ENCODE peak calls at places on chromosomes 2 and 18, in ten cellular contexts. One of them, this sample, is unnamed.

GRCh38 chr2:240856151-240856980 is 12.3 kb upstream of the AGXT start:
- DNase-seq in activated naive CD8-positive, alpha-beta T cell treated with anti-CD3 and anti-CD28 coated beads, Interleukin-2, amount 50 U/mL, for 24 hours: no peak
- DNase-seq in SK-N-DZ: no peak
- DNase-seq in CD14-positive monocyte: no peak
- DNase-seq in Peyer's patch: no peak
- DNase-seq in iPS-NIHi11: peak
- DNase-seq in fibroblast of villous mesenchyme: no peak
- DNase-seq in Right ventricle myocardium inferior: no peak
- DNase-seq in mesothelial cell of epicardium: no peak
- DNase-seq in activated CD8-positive, alpha-beta memory T cell treated with anti-CD3 and anti-CD28 coated beads, Interleukin-2, amount 50 U/mL, for 4 hours: no peak
- DNase-seq in this sample: no peak

GRCh38 chr2:97748397-97748796 is 35.0 kb downstream of the ZAP70 start:
- DNase-seq in activated naive CD8-positive, alpha-beta T cell treated with anti-CD3 and anti-CD28 coated beads, Interleukin-2, amount 50 U/mL, for 24 hours: peak
- DNase-seq in SK-N-DZ: peak
- DNase-seq in CD14-positive monocyte: no peak
- DNase-seq in Peyer's patch: peak
- DNase-seq in iPS-NIHi11: peak
- DNase-seq in fibroblast of villous mesenchyme: no peak
- DNase-seq in Right ventricle myocardium inferior: no peak
- DNase-seq in mesothelial cell of epicardium: no peak
- DNase-seq in activated CD8-positive, alpha-beta memory T cell treated with anti-CD3 and anti-CD28 coated beads, Interleukin-2, amount 50 U/mL, for 4 hours: peak
- DNase-seq in this sample: peak

GRCh38 chr18:29840101-29840500 is 1202.4 kb downstream of the DSC3 start:
- DNase-seq in activated naive CD8-positive, alpha-beta T cell treated with anti-CD3 and anti-CD28 coated beads, Interleukin-2, amount 50 U/mL, for 24 hours: no peak
- DNase-seq in SK-N-DZ: no peak
- DNase-seq in CD14-positive monocyte: no peak
- DNase-seq in Peyer's patch: no peak
- DNase-seq in iPS-NIHi11: no peak
- DNase-seq in fibroblast of villous mesenchyme: peak
- DNase-seq in Right ventricle myocardium inferior: no peak
- DNase-seq in mesothelial cell of epicardium: no peak
- DNase-seq in activated CD8-positive, alpha-beta memory T cell treated with anti-CD3 and anti-CD28 coated beads, Interleukin-2, amount 50 U/mL, for 4 hours: no peak
- DNase-seq in this sample: no peak

GRCh38 chr18:45467307-45467706 is 148.0 kb upstream of the SLC14A2 start:
- DNase-seq in activated naive CD8-positive, alpha-beta T cell treated with anti-CD3 and anti-CD28 coated beads, Interleukin-2, amount 50 U/mL, for 24 hours: no peak
- DNase-seq in SK-N-DZ: no peak
- DNase-seq in CD14-positive monocyte: no peak
- DNase-seq in Peyer's patch: no peak
- DNase-seq in iPS-NIHi11: no peak
- DNase-seq in fibroblast of villous mesenchyme: no peak
- DNase-seq in Right ventricle myocardium inferior: no peak
- DNase-seq in mesothelial cell of epicardium: no peak
- DNase-seq in activated CD8-positive, alpha-beta memory T cell treated with anti-CD3 and anti-CD28 coated beads, Interleukin-2, amount 50 U/mL, for 4 hours: no peak
- DNase-seq in this sample: no peak

GRCh38 chr18:48774941-48775340 is 175.8 kb downstream of the SMAD7 start:
- DNase-seq in activated naive CD8-positive, alpha-beta T cell treated with anti-CD3 and anti-CD28 coated beads, Interleukin-2, amount 50 U/mL, for 24 hours: no peak
- DNase-seq in SK-N-DZ: no peak
- DNase-seq in CD14-positive monocyte: no peak
- DNase-seq in Peyer's patch: no peak
- DNase-seq in iPS-NIHi11: no peak
- DNase-seq in fibroblast of villous mesenchyme: no peak
- DNase-seq in Right ventricle myocardium inferior: no peak
- DNase-seq in mesothelial cell of epicardium: no peak
- DNase-seq in activated CD8-positive, alpha-beta memory T cell treated with anti-CD3 and anti-CD28 coated beads, Interleukin-2, amount 50 U/mL, for 4 hours: no peak
- DNase-seq in this sample: no peak

GRCh38 chr2:30582521-30582920 is 135.5 kb downstream of the LCLAT1 start:
- DNase-seq in activated naive CD8-positive, alpha-beta T cell treated with anti-CD3 and anti-CD28 coated beads, Interleukin-2, amount 50 U/mL, for 24 hours: no peak
- DNase-seq in SK-N-DZ: no peak
- DNase-seq in CD14-positive monocyte: no peak
- DNase-seq in Peyer's patch: no peak
- DNase-seq in iPS-NIHi11: no peak
- DNase-seq in fibroblast of villous mesenchyme: no peak
- DNase-seq in Right ventricle myocardium inferior: no peak
- DNase-seq in mesothelial cell of epicardium: no peak
- DNase-seq in activated CD8-positive, alpha-beta memory T cell treated with anti-CD3 and anti-CD28 coated beads, Interleukin-2, amount 50 U/mL, for 4 hours: no peak
- DNase-seq in this sample: no peak

GRCh38 chr2:60433021-60433596 is 120.3 kb downstream of the BCL11A start:
- DNase-seq in activated naive CD8-positive, alpha-beta T cell treated with anti-CD3 and anti-CD28 coated beads, Interleukin-2, amount 50 U/mL, for 24 hours: no peak
- DNase-seq in SK-N-DZ: no peak
- DNase-seq in CD14-positive monocyte: no peak
- DNase-seq in Peyer's patch: no peak
- DNase-seq in iPS-NIHi11: no peak
- DNase-seq in fibroblast of villous mesenchyme: no peak
- DNase-seq in Right ventricle myocardium inferior: no peak
- DNase-seq in mesothelial cell of epicardium: no peak
- DNase-seq in activated CD8-positive, alpha-beta memory T cell treated with anti-CD3 and anti-CD28 coated beads, Interleukin-2, amount 50 U/mL, for 4 hours: no peak
- DNase-seq in this sample: no peak

GRCh38 chr18:41532344-41533086 is 422.5 kb upstream of the PIK3C3 start:
- DNase-seq in activated naive CD8-positive, alpha-beta T cell treated with anti-CD3 and anti-CD28 coated beads, Interleukin-2, amount 50 U/mL, for 24 hours: no peak
- DNase-seq in SK-N-DZ: peak
- DNase-seq in CD14-positive monocyte: no peak
- DNase-seq in Peyer's patch: no peak
- DNase-seq in iPS-NIHi11: peak
- DNase-seq in fibroblast of villous mesenchyme: no peak
- DNase-seq in Right ventricle myocardium inferior: no peak
- DNase-seq in mesothelial cell of epicardium: no peak
- DNase-seq in activated CD8-positive, alpha-beta memory T cell treated with anti-CD3 and anti-CD28 coated beads, Interleukin-2, amount 50 U/mL, for 4 hours: no peak
- DNase-seq in this sample: no peak

GRCh38 chr18:79537758-79538157 is 141.8 kb upstream of the CTDP1 start:
- DNase-seq in activated naive CD8-positive, alpha-beta T cell treated with anti-CD3 and anti-CD28 coated beads, Interleukin-2, amount 50 U/mL, for 24 hours: no peak
- DNase-seq in SK-N-DZ: no peak
- DNase-seq in CD14-positive monocyte: peak
- DNase-seq in Peyer's patch: no peak
- DNase-seq in iPS-NIHi11: no peak
- DNase-seq in fibroblast of villous mesenchyme: no peak
- DNase-seq in Right ventricle myocardium inferior: no peak
- DNase-seq in mesothelial cell of epicardium: no peak
- DNase-seq in activated CD8-positive, alpha-beta memory T cell treated with anti-CD3 and anti-CD28 coated beads, Interleukin-2, amount 50 U/mL, for 4 hours: no peak
- DNase-seq in this sample: no peak

GRCh38 chr2:57376985-57377384 is 669.6 kb upstream of the VRK2 start:
- DNase-seq in activated naive CD8-positive, alpha-beta T cell treated with anti-CD3 and anti-CD28 coated beads, Interleukin-2, amount 50 U/mL, for 24 hours: no peak
- DNase-seq in SK-N-DZ: no peak
- DNase-seq in CD14-positive monocyte: no peak
- DNase-seq in Peyer's patch: no peak
- DNase-seq in iPS-NIHi11: peak
- DNase-seq in fibroblast of villous mesenchyme: peak
- DNase-seq in Right ventricle myocardium inferior: no peak
- DNase-seq in mesothelial cell of epicardium: no peak
- DNase-seq in activated CD8-positive, alpha-beta memory T cell treated with anti-CD3 and anti-CD28 coated beads, Interleukin-2, amount 50 U/mL, for 4 hours: no peak
- DNase-seq in this sample: no peak

GRCh38 chr2:45210466-45211195 is 201.4 kb upstream of the SIX2 start:
- DNase-seq in activated naive CD8-positive, alpha-beta T cell treated with anti-CD3 and anti-CD28 coated beads, Interleukin-2, amount 50 U/mL, for 24 hours: no peak
- DNase-seq in SK-N-DZ: no peak
- DNase-seq in CD14-positive monocyte: no peak
- DNase-seq in Peyer's patch: no peak
- DNase-seq in iPS-NIHi11: no peak
- DNase-seq in fibroblast of villous mesenchyme: no peak
- DNase-seq in Right ventricle myocardium inferior: no peak
- DNase-seq in mesothelial cell of epicardium: no peak
- DNase-seq in activated CD8-positive, alpha-beta memory T cell treated with anti-CD3 and anti-CD28 coated beads, Interleukin-2, amount 50 U/mL, for 4 hours: no peak
- DNase-seq in this sample: no peak

GRCh38 chr2:191167766-191168165 is 17.0 kb upstream of the STAT4 start:
- DNase-seq in activated naive CD8-positive, alpha-beta T cell treated with anti-CD3 and anti-CD28 coated beads, Interleukin-2, amount 50 U/mL, for 24 hours: no peak
- DNase-seq in SK-N-DZ: no peak
- DNase-seq in CD14-positive monocyte: no peak
- DNase-seq in Peyer's patch: no peak
- DNase-seq in iPS-NIHi11: no peak
- DNase-seq in fibroblast of villous mesenchyme: peak
- DNase-seq in Right ventricle myocardium inferior: no peak
- DNase-seq in mesothelial cell of epicardium: no peak
- DNase-seq in activated CD8-positive, alpha-beta memory T cell treated with anti-CD3 and anti-CD28 coated beads, Interleukin-2, amount 50 U/mL, for 4 hours: no peak
- DNase-seq in this sample: no peak

GRCh38 chr2:95121495-95122196 is at the start of gene MRPS5:
- DNase-seq in activated naive CD8-positive, alpha-beta T cell treated with anti-CD3 and anti-CD28 coated beads, Interleukin-2, amount 50 U/mL, for 24 hours: peak
- DNase-seq in SK-N-DZ: peak
- DNase-seq in CD14-positive monocyte: peak
- DNase-seq in Peyer's patch: peak
- DNase-seq in iPS-NIHi11: peak
- DNase-seq in fibroblast of villous mesenchyme: peak
- DNase-seq in Right ventricle myocardium inferior: peak
- DNase-seq in mesothelial cell of epicardium: peak
- DNase-seq in activated CD8-positive, alpha-beta memory T cell treated with anti-CD3 and anti-CD28 coated beads, Interleukin-2, amount 50 U/mL, for 4 hours: peak
- DNase-seq in this sample: peak

GRCh38 chr2:150643106-150643730 is 155.8 kb upstream of the RND3 start:
- DNase-seq in activated naive CD8-positive, alpha-beta T cell treated with anti-CD3 and anti-CD28 coated beads, Interleukin-2, amount 50 U/mL, for 24 hours: no peak
- DNase-seq in SK-N-DZ: no peak
- DNase-seq in CD14-positive monocyte: no peak
- DNase-seq in Peyer's patch: no peak
- DNase-seq in iPS-NIHi11: no peak
- DNase-seq in fibroblast of villous mesenchyme: no peak
- DNase-seq in Right ventricle myocardium inferior: no peak
- DNase-seq in mesothelial cell of epicardium: no peak
- DNase-seq in activated CD8-positive, alpha-beta memory T cell treated with anti-CD3 and anti-CD28 coated beads, Interleukin-2, amount 50 U/mL, for 4 hours: no peak
- DNase-seq in this sample: no peak

GRCh38 chr2:193907561-193907960 is 1712.8 kb upstream of the TMEFF2 start:
- DNase-seq in activated naive CD8-positive, alpha-beta T cell treated with anti-CD3 and anti-CD28 coated beads, Interleukin-2, amount 50 U/mL, for 24 hours: no peak
- DNase-seq in SK-N-DZ: no peak
- DNase-seq in CD14-positive monocyte: no peak
- DNase-seq in Peyer's patch: no peak
- DNase-seq in iPS-NIHi11: no peak
- DNase-seq in fibroblast of villous mesenchyme: no peak
- DNase-seq in Right ventricle myocardium inferior: no peak
- DNase-seq in mesothelial cell of epicardium: no peak
- DNase-seq in activated CD8-positive, alpha-beta memory T cell treated with anti-CD3 and anti-CD28 coated beads, Interleukin-2, amount 50 U/mL, for 4 hours: no peak
- DNase-seq in this sample: no peak

GRCh38 chr2:23520256-23520655 is 135.3 kb downstream of the KLHL29 start:
- DNase-seq in activated naive CD8-positive, alpha-beta T cell treated with anti-CD3 and anti-CD28 coated beads, Interleukin-2, amount 50 U/mL, for 24 hours: no peak
- DNase-seq in SK-N-DZ: no peak
- DNase-seq in CD14-positive monocyte: no peak
- DNase-seq in Peyer's patch: no peak
- DNase-seq in iPS-NIHi11: peak
- DNase-seq in fibroblast of villous mesenchyme: no peak
- DNase-seq in Right ventricle myocardium inferior: no peak
- DNase-seq in mesothelial cell of epicardium: no peak
- DNase-seq in activated CD8-positive, alpha-beta memory T cell treated with anti-CD3 and anti-CD28 coated beads, Interleukin-2, amount 50 U/mL, for 4 hours: no peak
- DNase-seq in this sample: peak

GRCh38 chr2:170155723-170156253 is 22.2 kb upstream of the MYO3B start:
- DNase-seq in activated naive CD8-positive, alpha-beta T cell treated with anti-CD3 and anti-CD28 coated beads, Interleukin-2, amount 50 U/mL, for 24 hours: no peak
- DNase-seq in SK-N-DZ: no peak
- DNase-seq in CD14-positive monocyte: no peak
- DNase-seq in Peyer's patch: no peak
- DNase-seq in iPS-NIHi11: no peak
- DNase-seq in fibroblast of villous mesenchyme: no peak
- DNase-seq in Right ventricle myocardium inferior: no peak
- DNase-seq in mesothelial cell of epicardium: no peak
- DNase-seq in activated CD8-positive, alpha-beta memory T cell treated with anti-CD3 and anti-CD28 coated beads, Interleukin-2, amount 50 U/mL, for 4 hours: no peak
- DNase-seq in this sample: no peak

GRCh38 chr18:42792731-42793130 is 322.8 kb downstream of the RIT2 start:
- DNase-seq in activated naive CD8-positive, alpha-beta T cell treated with anti-CD3 and anti-CD28 coated beads, Interleukin-2, amount 50 U/mL, for 24 hours: no peak
- DNase-seq in SK-N-DZ: no peak
- DNase-seq in CD14-positive monocyte: no peak
- DNase-seq in Peyer's patch: no peak
- DNase-seq in iPS-NIHi11: no peak
- DNase-seq in fibroblast of villous mesenchyme: no peak
- DNase-seq in Right ventricle myocardium inferior: no peak
- DNase-seq in mesothelial cell of epicardium: no peak
- DNase-seq in activated CD8-positive, alpha-beta memory T cell treated with anti-CD3 and anti-CD28 coated beads, Interleukin-2, amount 50 U/mL, for 4 hours: no peak
- DNase-seq in this sample: no peak

GRCh38 chr2:6881036-6881435 is 3.5 kb downstream of the RSAD2 start:
- DNase-seq in activated naive CD8-positive, alpha-beta T cell treated with anti-CD3 and anti-CD28 coated beads, Interleukin-2, amount 50 U/mL, for 24 hours: no peak
- DNase-seq in SK-N-DZ: no peak
- DNase-seq in CD14-positive monocyte: no peak
- DNase-seq in Peyer's patch: no peak
- DNase-seq in iPS-NIHi11: no peak
- DNase-seq in fibroblast of villous mesenchyme: no peak
- DNase-seq in Right ventricle myocardium inferior: no peak
- DNase-seq in mesothelial cell of epicardium: no peak
- DNase-seq in activated CD8-positive, alpha-beta memory T cell treated with anti-CD3 and anti-CD28 coated beads, Interleukin-2, amount 50 U/mL, for 4 hours: no peak
- DNase-seq in this sample: no peak

GRCh38 chr18:12597775-12598174 is 60.1 kb downstream of the SPIRE1 start:
- DNase-seq in activated naive CD8-positive, alpha-beta T cell treated with anti-CD3 and anti-CD28 coated beads, Interleukin-2, amount 50 U/mL, for 24 hours: no peak
- DNase-seq in SK-N-DZ: no peak
- DNase-seq in CD14-positive monocyte: no peak
- DNase-seq in Peyer's patch: no peak
- DNase-seq in iPS-NIHi11: no peak
- DNase-seq in fibroblast of villous mesenchyme: peak
- DNase-seq in Right ventricle myocardium inferior: no peak
- DNase-seq in mesothelial cell of epicardium: no peak
- DNase-seq in activated CD8-positive, alpha-beta memory T cell treated with anti-CD3 and anti-CD28 coated beads, Interleukin-2, amount 50 U/mL, for 4 hours: no peak
- DNase-seq in this sample: no peak

GRCh38 chr18:44700652-44701051 is 20.0 kb downstream of the SETBP1 start:
- DNase-seq in activated naive CD8-positive, alpha-beta T cell treated with anti-CD3 and anti-CD28 coated beads, Interleukin-2, amount 50 U/mL, for 24 hours: no peak
- DNase-seq in SK-N-DZ: no peak
- DNase-seq in CD14-positive monocyte: no peak
- DNase-seq in Peyer's patch: no peak
- DNase-seq in iPS-NIHi11: no peak
- DNase-seq in fibroblast of villous mesenchyme: peak
- DNase-seq in Right ventricle myocardium inferior: no peak
- DNase-seq in mesothelial cell of epicardium: no peak
- DNase-seq in activated CD8-positive, alpha-beta memory T cell treated with anti-CD3 and anti-CD28 coated beads, Interleukin-2, amount 50 U/mL, for 4 hours: peak
- DNase-seq in this sample: no peak

GRCh38 chr2:168796090-168796577 is 6.3 kb upstream of the NOSTRIN start:
- DNase-seq in activated naive CD8-positive, alpha-beta T cell treated with anti-CD3 and anti-CD28 coated beads, Interleukin-2, amount 50 U/mL, for 24 hours: no peak
- DNase-seq in SK-N-DZ: no peak
- DNase-seq in CD14-positive monocyte: no peak
- DNase-seq in Peyer's patch: no peak
- DNase-seq in iPS-NIHi11: no peak
- DNase-seq in fibroblast of villous mesenchyme: no peak
- DNase-seq in Right ventricle myocardium inferior: no peak
- DNase-seq in mesothelial cell of epicardium: no peak
- DNase-seq in activated CD8-positive, alpha-beta memory T cell treated with anti-CD3 and anti-CD28 coated beads, Interleukin-2, amount 50 U/mL, for 4 hours: no peak
- DNase-seq in this sample: no peak

GRCh38 chr2:111975819-111976218 is 77.4 kb downstream of the MERTK start:
- DNase-seq in activated naive CD8-positive, alpha-beta T cell treated with anti-CD3 and anti-CD28 coated beads, Interleukin-2, amount 50 U/mL, for 24 hours: no peak
- DNase-seq in SK-N-DZ: no peak
- DNase-seq in CD14-positive monocyte: no peak
- DNase-seq in Peyer's patch: no peak
- DNase-seq in iPS-NIHi11: no peak
- DNase-seq in fibroblast of villous mesenchyme: no peak
- DNase-seq in Right ventricle myocardium inferior: no peak
- DNase-seq in mesothelial cell of epicardium: no peak
- DNase-seq in activated CD8-positive, alpha-beta memory T cell treated with anti-CD3 and anti-CD28 coated beads, Interleukin-2, amount 50 U/mL, for 4 hours: no peak
- DNase-seq in this sample: no peak

GRCh38 chr2:205352593-205352992 is 329.7 kb upstream of the NRP2 start:
- DNase-seq in activated naive CD8-positive, alpha-beta T cell treated with anti-CD3 and anti-CD28 coated beads, Interleukin-2, amount 50 U/mL, for 24 hours: no peak
- DNase-seq in SK-N-DZ: peak
- DNase-seq in CD14-positive monocyte: no peak
- DNase-seq in Peyer's patch: no peak
- DNase-seq in iPS-NIHi11: no peak
- DNase-seq in fibroblast of villous mesenchyme: peak
- DNase-seq in Right ventricle myocardium inferior: no peak
- DNase-seq in mesothelial cell of epicardium: no peak
- DNase-seq in activated CD8-positive, alpha-beta memory T cell treated with anti-CD3 and anti-CD28 coated beads, Interleukin-2, amount 50 U/mL, for 4 hours: no peak
- DNase-seq in this sample: no peak

GRCh38 chr2:138324068-138324771 is 177.3 kb upstream of the SPOPL start:
- DNase-seq in activated naive CD8-positive, alpha-beta T cell treated with anti-CD3 and anti-CD28 coated beads, Interleukin-2, amount 50 U/mL, for 24 hours: no peak
- DNase-seq in SK-N-DZ: no peak
- DNase-seq in CD14-positive monocyte: no peak
- DNase-seq in Peyer's patch: no peak
- DNase-seq in iPS-NIHi11: no peak
- DNase-seq in fibroblast of villous mesenchyme: no peak
- DNase-seq in Right ventricle myocardium inferior: no peak
- DNase-seq in mesothelial cell of epicardium: no peak
- DNase-seq in activated CD8-positive, alpha-beta memory T cell treated with anti-CD3 and anti-CD28 coated beads, Interleukin-2, amount 50 U/mL, for 4 hours: no peak
- DNase-seq in this sample: no peak

GRCh38 chr2:150483532-150483931 is 3.9 kb downstream of the RND3 start:
- DNase-seq in activated naive CD8-positive, alpha-beta T cell treated with anti-CD3 and anti-CD28 coated beads, Interleukin-2, amount 50 U/mL, for 24 hours: no peak
- DNase-seq in SK-N-DZ: no peak
- DNase-seq in CD14-positive monocyte: no peak
- DNase-seq in Peyer's patch: no peak
- DNase-seq in iPS-NIHi11: no peak
- DNase-seq in fibroblast of villous mesenchyme: no peak
- DNase-seq in Right ventricle myocardium inferior: no peak
- DNase-seq in mesothelial cell of epicardium: no peak
- DNase-seq in activated CD8-positive, alpha-beta memory T cell treated with anti-CD3 and anti-CD28 coated beads, Interleukin-2, amount 50 U/mL, for 4 hours: no peak
- DNase-seq in this sample: no peak

GRCh38 chr2:109341363-109341762 is 212.4 kb downstream of the SH3RF3 start:
- DNase-seq in activated naive CD8-positive, alpha-beta T cell treated with anti-CD3 and anti-CD28 coated beads, Interleukin-2, amount 50 U/mL, for 24 hours: no peak
- DNase-seq in SK-N-DZ: no peak
- DNase-seq in CD14-positive monocyte: no peak
- DNase-seq in Peyer's patch: no peak
- DNase-seq in iPS-NIHi11: no peak
- DNase-seq in fibroblast of villous mesenchyme: no peak
- DNase-seq in Right ventricle myocardium inferior: no peak
- DNase-seq in mesothelial cell of epicardium: no peak
- DNase-seq in activated CD8-positive, alpha-beta memory T cell treated with anti-CD3 and anti-CD28 coated beads, Interleukin-2, amount 50 U/mL, for 4 hours: no peak
- DNase-seq in this sample: no peak

GRCh38 chr2:200054681-200055468 is 99.5 kb downstream of the MAIP1 start:
- DNase-seq in activated naive CD8-positive, alpha-beta T cell treated with anti-CD3 and anti-CD28 coated beads, Interleukin-2, amount 50 U/mL, for 24 hours: no peak
- DNase-seq in SK-N-DZ: peak
- DNase-seq in CD14-positive monocyte: no peak
- DNase-seq in Peyer's patch: no peak
- DNase-seq in iPS-NIHi11: peak
- DNase-seq in fibroblast of villous mesenchyme: no peak
- DNase-seq in Right ventricle myocardium inferior: no peak
- DNase-seq in mesothelial cell of epicardium: no peak
- DNase-seq in activated CD8-positive, alpha-beta memory T cell treated with anti-CD3 and anti-CD28 coated beads, Interleukin-2, amount 50 U/mL, for 4 hours: no peak
- DNase-seq in this sample: no peak

This sample was measured in Right ventricle myocardium superior.